ENCODE peak calls at places on chromosome 7, in four cellular contexts. G is H9, J is IMR-90, Q is H1. P is an unnamed sample.

GRCh38 chr7:39811161-39811614 is 138.9 kb upstream of the CDK13 start:
- DNase-seq in Q (no peak), J (peak; percentile 25), G (no peak), P (no peak)

GRCh38 chr7:43166686-43167085 is 54.2 kb downstream of the HECW1 start:
- DNase-seq in G (no peak), J (no peak), Q (no peak), P (no peak)

GRCh38 chr7:1873421-1873820 is 203.3 kb downstream of the ELFN1 start:
- DNase-seq in G (no peak), Q (no peak), J (no peak), P (no peak)

GRCh38 chr7:97130417-97131139 is 13.1 kb downstream of the SDHAF3 start:
- DNase-seq in J (no peak), Q (no peak), G (peak; percentile 50), P (peak; percentile 55)

GRCh38 chr7:80453699-80454340 is 58.0 kb downstream of the GNAT3 start:
- DNase-seq in J (peak; percentile 56), Q (no peak), G (no peak), P (peak; percentile 12)

GRCh38 chr7:43553999-43554398 is 28.9 kb upstream of the STK17A start:
- DNase-seq in G (no peak), Q (no peak), J (no peak), P (no peak)

GRCh38 chr7:79361214-79361613 is 92.3 kb downstream of the MAGI2 start:
- DNase-seq in J (no peak), G (peak; percentile 69), Q (no peak), P (peak; percentile 66)

GRCh38 chr7:5693529-5693928 is 87.9 kb downstream of the RNF216 start:
- DNase-seq in G (no peak), J (peak; percentile 76), Q (no peak), P (no peak)

GRCh38 chr7:135729230-135729629 is 1.2 kb upstream of the SLC13A4 start:
- DNase-seq in G (no peak), Q (no peak), J (no peak), P (no peak)

GRCh38 chr7:12756841-12757240 is 69.4 kb downstream of the ARL4A start:
- DNase-seq in J (no peak), G (no peak), Q (no peak), P (no peak)

GRCh38 chr7:130227883-130228575 is 20.4 kb downstream of the SSMEM1 start:
- DNase-seq in G (no peak), Q (no peak), J (no peak), P (no peak)

GRCh38 chr7:158252837-158253669 is 334.6 kb downstream of the PTPRN2 start:
- DNase-seq in Q (peak; percentile 37), J (no peak), G (peak; percentile 23), P (no peak)

GRCh38 chr7:22569586-22570321 is 69.8 kb upstream of the STEAP1B start:
- DNase-seq in Q (no peak), J (peak; percentile 68), G (no peak), P (no peak)

GRCh38 chr7:158061884-158062656 is 525.6 kb downstream of the PTPRN2 start:
- DNase-seq in J (no peak), Q (no peak), G (no peak), P (no peak)

GRCh38 chr7:1557006-1557405 is 1.0 kb upstream of the TMEM184A start:
- DNase-seq in Q (no peak), G (no peak), J (no peak), P (no peak)

GRCh38 chr7:132309102-132309805 is 267.0 kb downstream of the PLXNA4 start:
- DNase-seq in G (no peak), Q (no peak), J (no peak), P (no peak)

GRCh38 chr7:99618726-99619125 is 2.0 kb downstream of the ZSCAN25 start:
- DNase-seq in J (peak; percentile 75), Q (no peak), G (no peak), P (peak; percentile 73)

GRCh38 chr7:65946895-65947294 is 35.1 kb downstream of the GUSB start:
- DNase-seq in G (no peak), J (peak; percentile 37), Q (no peak), P (no peak)

GRCh38 chr7:45601816-45602540 is 27.8 kb downstream of the ADCY1 start:
- DNase-seq in G (peak; percentile 21), Q (peak; percentile 31), J (no peak), P (no peak)

GRCh38 chr7:130491841-130492518 is at the start of gene MEST:
- DNase-seq in G (peak; percentile 50), Q (peak; percentile 59), J (peak; percentile 47), P (no peak)

GRCh38 chr7:134991469-134992339 is 5.4 kb downstream of the AGBL3 start:
- DNase-seq in G (no peak), Q (no peak), J (no peak), P (no peak)

GRCh38 chr7:116224492-116225098 is 14.3 kb downstream of the TES start:
- DNase-seq in J (no peak), Q (no peak), G (no peak), P (peak; percentile 51)

GRCh38 chr7:74454059-74454947 is 597 bp downstream of the GTF2IRD1 start:
- DNase-seq in J (no peak), Q (peak; percentile 71), G (no peak), P (no peak)
- H3K18ac ChIP-seq in J (peak overlapping the region; percentile 58), Q (peak overlapping the region; percentile 5), G (no peak overlapping the region), P (peak overlapping the region; percentile 95)

GRCh38 chr7:21371371-21371770 is 56.5 kb upstream of the SP4 start:
- DNase-seq in Q (no peak), G (no peak), J (no peak), P (peak; percentile 33)
- H4K5ac ChIP-seq in Q (no peak overlapping the region), G (no peak overlapping the region), J (no peak overlapping the region), P (no peak overlapping the region)

DNA sequence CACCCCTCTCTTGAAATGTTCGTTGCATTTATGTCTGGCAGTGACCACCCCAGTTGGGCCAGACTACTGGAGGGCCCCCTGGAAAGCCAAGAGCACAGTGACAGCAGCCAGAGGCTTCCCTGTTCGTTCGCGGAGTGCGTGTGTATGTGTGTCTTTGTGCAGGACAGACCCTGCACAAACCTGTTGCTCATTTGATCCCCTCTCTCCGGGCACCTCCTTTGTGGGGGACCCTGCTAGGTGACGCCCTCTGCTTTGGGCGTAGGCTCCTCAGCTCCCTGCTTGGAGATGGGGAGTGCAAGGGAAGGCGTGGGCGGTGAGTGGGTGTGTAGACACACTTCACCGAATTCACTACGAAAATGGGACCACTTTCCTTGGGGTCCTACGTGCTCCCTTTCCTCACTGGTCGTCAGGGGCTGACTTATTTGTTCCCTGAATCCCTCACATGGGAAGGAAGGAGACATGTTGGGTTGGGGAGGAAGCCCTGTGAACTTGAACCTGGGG is 38.7 kb downstream of the AGAP3 start:
- DNase-seq in G (no peak), Q (no peak), J (no peak), P (no peak)
- H3K18ac ChIP-seq in G (no peak overlapping the region), Q (no peak overlapping the region), J (no peak overlapping the region), P (no peak overlapping the region)

GRCh38 chr7:27238979-27239779 is 3.4 kb upstream of the EVX1 start:
- DNase-seq in Q (peak; percentile 62), G (peak; percentile 54), J (no peak), P (peak; percentile 79)

GRCh38 chr7:27236053-27236410 is 6.6 kb upstream of the EVX1 start:
- DNase-seq in J (no peak), G (no peak), Q (no peak), P (peak; percentile 61)

GRCh38 chr7:27235387-27236052 is 7.1 kb upstream of the EVX1 start:
- DNase-seq in J (no peak), Q (peak; percentile 86), G (peak; percentile 84), P (peak; percentile 91)

GRCh38 chr7:27239780-27240731 is 2.5 kb upstream of the EVX1 start:
- DNase-seq in G (peak; percentile 37), J (no peak), Q (peak; percentile 57), P (peak; percentile 83)

DNA sequence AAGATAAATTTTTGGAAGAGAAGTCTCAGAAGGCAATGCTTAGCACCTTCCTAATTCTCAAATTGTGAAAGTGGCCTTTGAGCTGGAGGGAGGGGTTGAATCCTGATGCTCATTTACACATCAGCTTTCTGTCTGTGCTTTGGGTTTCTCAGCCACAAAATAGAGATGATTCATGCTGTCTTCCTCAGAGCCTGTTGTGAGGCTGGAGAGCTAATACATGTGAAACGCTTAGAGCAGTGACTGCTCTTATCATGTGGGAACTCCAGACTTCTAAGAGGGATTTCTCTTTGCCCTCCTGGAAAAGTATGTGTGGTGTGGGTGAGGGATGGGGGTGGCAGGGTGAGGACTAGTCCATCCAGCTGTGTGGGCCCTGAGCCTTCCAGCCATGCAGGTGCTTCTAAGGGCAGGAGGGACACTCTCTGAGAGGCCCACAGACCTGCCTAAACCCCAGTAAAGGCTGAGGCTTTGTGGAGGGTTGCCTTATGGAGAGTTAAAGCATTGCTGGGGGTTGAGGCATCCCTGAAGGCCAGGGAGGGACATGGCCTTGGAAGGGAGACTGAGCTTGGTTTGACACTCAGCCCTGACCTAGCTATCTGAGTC is 4.8 kb upstream of the EVX1 start:
- DNase-seq in J (peak; percentile 5), Q (no peak), G (no peak), P (peak; percentile 83)
- H4K5ac ChIP-seq in J (no peak overlapping the region), Q (no peak overlapping the region), G (no peak overlapping the region), P (no peak overlapping the region)

GRCh38 chr7:31997423-31997822 is 72.8 kb downstream of the PDE1C start:
- DNase-seq in J (no peak), Q (no peak), G (no peak), P (peak; percentile 51)
- H3K18ac ChIP-seq in J (no peak overlapping the region), Q (no peak overlapping the region), G (no peak overlapping the region), P (no peak overlapping the region)

GRCh38 chr7:16754869-16755317 is 1.3 kb downstream of the TSPAN13 start:
- DNase-seq in G (no peak), Q (no peak), J (no peak), P (no peak)
- H4K5ac ChIP-seq in G (no peak overlapping the region), Q (no peak overlapping the region), J (no peak overlapping the region), P (no peak overlapping the region)

GRCh38 chr7:102287082-102287464 is 405 bp downstream of the SH2B2 start:
- DNase-seq in G (no peak), Q (no peak), J (no peak), P (no peak)

GRCh38 chr7:102286237-102287081 is at the start of gene SH2B2:
- DNase-seq in G (peak; percentile 67), J (peak; percentile 49), Q (peak; percentile 79), P (peak; percentile 79)

GRCh38 chr7:102288285-102288930 is 1.7 kb downstream of the SH2B2 start:
- DNase-seq in G (no peak), J (no peak), Q (no peak), P (peak; percentile 23)

GRCh38 chr7:102289051-102289450 is 2.4 kb downstream of the SH2B2 start:
- DNase-seq in G (no peak), J (no peak), Q (no peak), P (no peak)

DNA sequence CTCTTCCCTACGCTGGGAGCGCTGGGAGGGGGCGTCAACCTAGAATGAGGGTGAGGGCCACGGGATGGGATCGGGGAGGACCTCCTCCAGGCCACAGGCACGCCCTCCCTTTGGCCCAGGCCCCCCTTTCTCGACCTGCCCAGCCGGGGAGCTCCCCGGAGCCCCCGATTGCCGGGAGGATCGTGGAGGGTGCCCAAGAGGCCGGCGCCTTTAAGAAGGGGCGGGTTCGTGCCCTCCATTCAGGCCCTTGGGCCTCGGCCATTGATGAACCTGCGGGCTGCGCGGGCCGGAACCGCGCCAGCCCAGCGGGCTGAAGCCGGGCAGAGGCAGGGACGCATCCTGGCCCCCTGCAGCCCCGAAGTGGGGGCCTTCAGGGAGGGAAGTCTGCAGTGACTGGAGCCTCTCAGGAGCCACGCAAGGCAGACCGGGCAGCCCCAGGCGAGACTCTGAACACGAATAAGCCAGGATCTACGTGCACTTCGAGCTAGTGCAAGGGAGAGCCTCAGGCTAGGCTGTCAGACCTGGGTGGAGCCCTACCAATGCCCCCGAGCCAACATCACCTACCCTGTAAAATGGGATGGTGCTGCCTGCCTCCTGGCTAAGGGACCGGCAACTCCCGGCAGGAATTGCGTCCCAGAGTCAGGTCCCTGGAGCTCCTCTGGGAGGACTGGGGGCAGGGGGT is 938 bp downstream of the SH2B2 start:
- DNase-seq in J (no peak), G (peak; percentile 58), Q (peak; percentile 80), P (peak; percentile 59)
- H3K18ac ChIP-seq in J (no peak overlapping the region), G (no peak overlapping the region), Q (peak overlapping the region; percentile 48), P (no peak overlapping the region)

P was measured in mesendoderm.